ENCODE peak calls at places on chromosomes 6 and 20, in seven cellular contexts. Z, I, R, M, P, K and E are unnamed samples. For H3K4me1, the result is how much of the 10 kb centered on the place peaks cover.

GRCh38 chr20:35093245-35093884 is 758 bp upstream of the TRPC4AP start:
- DNase-seq in Z (no peak), I (no peak), R (no peak), M (no peak), P (no peak), K (no peak), E (no peak)

GRCh38 chr6:75437451-75438185 is 56.0 kb downstream of the FILIP1 start:
- DNase-seq in Z (no peak), I (no peak), R (no peak), M (no peak), P (no peak), K (no peak), E (no peak)

GRCh38 chr6:1324926-1325325 is 13.0 kb downstream of the FOXQ1 start:
- DNase-seq in Z (no peak), I (no peak), R (no peak), M (no peak), P (no peak), K (no peak), E (no peak)

GRCh38 chr20:23021941-23022340 is 13.2 kb upstream of the SSTR4 start:
- DNase-seq in Z (no peak), I (no peak), R (no peak), M (no peak), P (no peak), K (no peak), E (no peak)

GRCh38 chr6:44451803-44452690 is 64.5 kb downstream of the CDC5L start:
- DNase-seq in Z (no peak), I (no peak), R (no peak), M (no peak), P (no peak), K (no peak), E (no peak)

GRCh38 chr6:107741191-107741680 is 82.9 kb downstream of the SCML4 start:
- DNase-seq in Z (no peak), I (no peak), R (no peak), M (no peak), P (no peak), K (no peak), E (no peak)

GRCh38 chr20:17541996-17542395 is 10.8 kb upstream of the BFSP1 start:
- DNase-seq in Z (no peak), I (no peak), R (no peak), M (no peak), P (no peak), K (no peak), E (no peak)

GRCh38 chr6:148358196-148358785 is 15.7 kb downstream of the SASH1 start:
- DNase-seq in Z (no peak), I (no peak), R (no peak), M (no peak), P (no peak), K (peak), E (no peak)

GRCh38 chr6:37006793-37007339 is 1.4 kb downstream of the FGD2 start:
- DNase-seq in Z (no peak), I (no peak), R (no peak), M (no peak), P (no peak), K (no peak), E (no peak)

GRCh38 chr20:36855241-36855657 is 20.7 kb upstream of the TLDC2 start:
- DNase-seq in Z (no peak), I (no peak), R (no peak), M (no peak), P (no peak), K (no peak), E (no peak)

GRCh38 chr6:77389402-77389801 is 73.9 kb downstream of the HTR1B start:
- DNase-seq in Z (no peak), I (no peak), R (no peak), M (no peak), P (no peak), K (no peak), E (no peak)

GRCh38 chr20:49529470-49529869 is 38.5 kb downstream of the PTGIS start:
- DNase-seq in Z (no peak), I (no peak), R (no peak), M (no peak), P (no peak), K (no peak), E (no peak)

GRCh38 chr6:109187399-109188114 is 92.2 kb downstream of the CEP57L1 start:
- DNase-seq in Z (peak), I (peak), R (no peak), M (peak), P (peak), K (peak), E (peak)

GRCh38 chr6:21208114-21208795 is 385.3 kb upstream of the SOX4 start:
- DNase-seq in Z (no peak), I (no peak), R (no peak), M (no peak), P (no peak), K (no peak), E (no peak)

GRCh38 chr6:132818404-132819359 is 4.3 kb downstream of the RPS12 start:
- DNase-seq in Z (no peak), I (no peak), R (no peak), M (no peak), P (no peak), K (no peak), E (no peak)

GRCh38 chr6:133837801-133838349 is 51.0 kb upstream of the TCF21 start:
- DNase-seq in Z (peak), I (peak), R (no peak), M (peak), P (peak), K (no peak), E (peak)

GRCh38 chr20:815226-815625 is 18.3 kb upstream of the FAM110A start:
- DNase-seq in Z (no peak), I (no peak), R (no peak), M (no peak), P (no peak), K (no peak), E (no peak)

GRCh38 chr6:30591008-30591407 is 19.8 kb downstream of the ABCF1 start:
- DNase-seq in Z (no peak), I (no peak), R (no peak), M (no peak), P (peak), K (no peak), E (no peak)

GRCh38 chr20:14342910-14343309 is 5.5 kb upstream of the FLRT3 start:
- DNase-seq in Z (no peak), I (no peak), R (no peak), M (no peak), P (no peak), K (no peak), E (no peak)

GRCh38 chr6:146345582-146345981 is 198.1 kb upstream of the RAB32 start:
- DNase-seq in Z (no peak), I (no peak), R (no peak), M (no peak), P (no peak), K (no peak), E (no peak)

GRCh38 chr6:72287801-72288200 is 334.1 kb upstream of the KCNQ5 start:
- DNase-seq in Z (no peak), I (no peak), R (no peak), M (no peak), P (no peak), K (no peak), E (no peak)

GRCh38 chr6:88263591-88263990 is 97.4 kb upstream of the CNR1 start:
- DNase-seq in Z (no peak), I (no peak), R (no peak), M (no peak), P (no peak), K (no peak), E (no peak)

GRCh38 chr6:25971187-25971811 is 8.7 kb downstream of the TRIM38 start:
- DNase-seq in Z (peak), I (no peak), R (no peak), M (no peak), P (no peak), K (no peak), E (no peak)

GRCh38 chr6:144343736-144344428 is 58.7 kb downstream of the UTRN start:
- DNase-seq in Z (no peak), I (peak), R (peak), M (peak), P (no peak), K (no peak), E (peak)

GRCh38 chr6:118509009-118509617 is 39.0 kb upstream of the PLN start:
- DNase-seq in Z (peak), I (no peak), R (no peak), M (no peak), P (no peak), K (no peak), E (no peak)

GRCh38 chr6:85421963-85422362 is 27.9 kb upstream of the NT5E start:
- DNase-seq in Z (no peak), I (no peak), R (no peak), M (no peak), P (no peak), K (no peak), E (no peak)

GRCh38 chr6:17687136-17687535 is 19.6 kb downstream of the NUP153 start:
- DNase-seq in Z (no peak), I (no peak), R (no peak), M (no peak), P (no peak), K (no peak), E (no peak)

GRCh38 chr6:53413326-53413725 is 64.6 kb upstream of the ELOVL5 start:
- DNase-seq in Z (no peak), I (no peak), R (no peak), M (no peak), P (no peak), K (no peak), E (no peak)

GRCh38 chr6:2715737-2716136 is 35.0 kb downstream of the MYLK4 start:
- DNase-seq in Z (no peak), I (no peak), R (no peak), M (no peak), P (no peak), K (no peak), E (no peak)

GRCh38 chr6:89430563-89430962 is 2.4 kb upstream of the ANKRD6 start:
- DNase-seq in Z (no peak), I (no peak), R (no peak), M (no peak), P (no peak), K (no peak), E (no peak)

GRCh38 chr6:151018911-151019795 is 153.7 kb downstream of the MTHFD1L start:
- DNase-seq in Z (no peak), I (no peak), R (no peak), M (no peak), P (no peak), K (no peak), E (no peak)

GRCh38 chr6:34773906-34774305 is 16.6 kb downstream of the SNRPC start:
- DNase-seq in Z (no peak), I (no peak), R (no peak), M (no peak), P (no peak), K (no peak), E (no peak)

GRCh38 chr6:2209226-2209809 is 36.1 kb downstream of the GMDS start:
- DNase-seq in Z (peak), I (peak), R (peak), M (peak), P (peak), K (no peak), E (no peak)

GRCh38 chr20:5182615-5183254 is 55.9 kb downstream of the CDS2 start:
- DNase-seq in Z (no peak), I (no peak), R (no peak), M (no peak), P (no peak), K (no peak), E (no peak)

GRCh38 chr20:5181955-5182354 is 55.1 kb downstream of the CDS2 start:
- DNase-seq in Z (no peak), I (no peak), R (no peak), M (no peak), P (no peak), K (no peak), E (no peak)

GRCh38 chr20:5183731-5184474 is 57.1 kb downstream of the CDS2 start:
- DNase-seq in Z (no peak), I (no peak), R (no peak), M (no peak), P (no peak), K (no peak), E (no peak)

GRCh38 chr20:5187122-5187521 is 60.3 kb downstream of the CDS2 start:
- DNase-seq in Z (no peak), I (no peak), R (no peak), M (no peak), P (no peak), K (no peak), E (no peak)

DNA sequence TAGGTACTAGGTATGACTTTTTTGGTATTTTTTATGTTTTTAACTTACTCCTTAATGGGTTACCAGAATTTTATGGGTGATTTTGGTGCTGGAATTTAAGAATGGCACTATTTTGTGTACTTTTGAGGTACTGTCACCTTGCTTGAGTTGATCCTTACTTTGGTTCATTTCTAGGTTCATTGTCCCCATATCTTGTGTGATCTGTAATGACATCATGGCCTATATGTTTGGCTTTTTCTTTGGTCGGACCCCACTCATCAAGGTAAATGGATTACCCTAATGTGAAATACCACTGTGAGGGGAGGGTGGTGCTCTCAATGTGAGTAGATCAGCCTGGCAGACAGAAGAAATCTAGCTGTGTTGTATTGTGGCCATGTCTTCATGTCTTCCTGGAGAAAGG is 57.9 kb downstream of the CDS2 start:
- DNase-seq in Z (no peak), I (no peak), R (no peak), M (no peak), P (no peak), K (no peak), E (no peak)
- TF ChIP-seq POLR2AphosphoS5 in Z (no peak), I (no peak), R (no peak), M (no peak), P (no peak), K (no peak), E (no peak)

GRCh38 chr6:112019619-112020018 is 34.3 kb upstream of the CCN6 start:
- DNase-seq in Z (no peak), I (no peak), R (no peak), M (no peak), P (no peak), K (no peak), E (no peak)
- H3K4me1 ChIP-seq in Z (under half), I (under half), R (under half), M (under half), P (under half), K (under half), E (under half)

GRCh38 chr6:136608991-136609390 is 58.8 kb upstream of the MAP7 start:
- DNase-seq in Z (no peak), I (no peak), R (no peak), M (no peak), P (no peak), K (no peak), E (no peak)

GRCh38 chr6:136607932-136608772 is 57.9 kb upstream of the MAP7 start:
- DNase-seq in Z (peak), I (peak), R (peak), M (peak), P (peak), K (no peak), E (peak)

GRCh38 chr6:136609878-136610706 is 59.9 kb upstream of the MAP7 start:
- DNase-seq in Z (peak), I (peak), R (no peak), M (peak), P (peak), K (peak), E (no peak)

GRCh38 chr6:136604928-136605485 is 54.8 kb upstream of the MAP7 start:
- DNase-seq in Z (no peak), I (no peak), R (no peak), M (no peak), P (peak), K (no peak), E (no peak)

DNA sequence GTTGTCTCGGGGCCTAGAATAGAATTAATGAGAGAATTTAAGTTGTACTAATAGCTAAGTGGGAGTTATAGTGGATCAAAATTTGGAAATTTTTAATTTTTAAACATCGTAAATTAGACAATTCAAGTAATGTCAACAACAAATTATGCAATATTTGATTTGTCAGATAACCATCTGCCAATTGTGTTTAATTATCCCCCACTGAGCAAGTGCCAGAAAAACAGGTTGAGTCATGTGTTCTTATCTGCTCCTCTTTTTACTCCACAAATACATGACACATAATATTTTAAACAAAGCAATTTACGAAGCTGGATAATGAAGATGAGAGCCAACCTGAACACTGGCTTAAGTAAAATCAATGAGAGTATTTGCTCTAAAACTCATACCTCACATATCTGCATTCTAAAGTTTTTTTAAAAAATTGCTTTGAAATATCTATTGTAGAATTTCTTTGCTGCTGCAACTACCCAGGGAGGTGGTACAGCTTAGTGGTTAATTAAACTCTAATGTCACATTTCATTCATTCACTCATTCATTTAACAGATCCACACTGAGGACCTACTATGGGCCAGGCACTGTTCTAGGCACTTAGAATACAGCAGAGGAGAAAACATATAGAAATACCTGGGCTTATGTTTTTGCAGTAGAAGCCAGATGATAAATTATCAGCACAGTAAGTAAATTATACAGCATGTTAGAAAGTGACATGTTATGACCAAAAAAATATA is 57.1 kb upstream of the MAP7 start:
- DNase-seq in Z (no peak), I (no peak), R (no peak), M (no peak), P (peak), K (no peak), E (no peak)
- TF ChIP-seq POLR2A in Z (no peak), I (no peak), R (no peak), M (no peak), P (no peak), K (no peak), E (no peak)

GRCh38 chr6:4129446-4129845 is 5.9 kb downstream of the ECI2 start:
- DNase-seq in Z (no peak), I (no peak), R (no peak), M (no peak), P (no peak), K (no peak), E (no peak)

GRCh38 chr6:4130357-4130987 is 4.9 kb downstream of the ECI2 start:
- DNase-seq in Z (no peak), I (peak), R (no peak), M (peak), P (peak), K (no peak), E (no peak)

GRCh38 chr6:4128072-4128471 is 7.3 kb downstream of the ECI2 start:
- DNase-seq in Z (no peak), I (no peak), R (no peak), M (no peak), P (no peak), K (no peak), E (no peak)

GRCh38 chr6:4125933-4126864 is 9.2 kb downstream of the ECI2 start:
- DNase-seq in Z (peak), I (no peak), R (no peak), M (no peak), P (no peak), K (no peak), E (no peak)

DNA sequence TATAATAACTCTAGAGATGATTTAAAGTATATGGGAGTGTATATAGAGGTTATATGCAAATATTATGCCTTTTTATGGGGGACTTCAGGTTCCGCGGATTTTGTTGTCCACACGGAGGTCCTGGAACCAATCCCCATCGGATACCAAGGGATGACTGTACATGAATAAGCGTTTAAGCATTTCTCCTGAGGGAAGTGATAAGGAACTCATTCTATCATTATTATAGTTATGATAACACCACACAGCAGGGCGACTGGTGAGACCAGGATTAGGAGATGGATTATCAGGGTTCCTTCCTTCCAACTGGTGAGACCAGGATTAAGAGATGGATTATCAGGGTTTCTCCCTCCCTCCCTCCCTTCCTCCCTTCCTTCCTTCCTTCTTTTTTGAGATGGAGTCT is 6.6 kb downstream of the ECI2 start:
- DNase-seq in Z (no peak), I (no peak), R (no peak), M (no peak), P (no peak), K (no peak), E (no peak)
- TF ChIP-seq POLR2AphosphoS5 in Z (no peak), I (no peak), R (no peak), M (no peak), P (no peak), K (no peak), E (no peak)

GRCh38 chr6:167711784-167712183 is 114.9 kb upstream of the AFDN start:
- DNase-seq in Z (no peak), I (peak), R (no peak), M (no peak), P (no peak), K (no peak), E (peak)

GRCh38 chr6:167708501-167709094 is 118.1 kb upstream of the AFDN start:
- DNase-seq in Z (no peak), I (no peak), R (no peak), M (no peak), P (no peak), K (no peak), E (peak)

GRCh38 chr6:167707686-167708500 is 118.8 kb upstream of the AFDN start:
- DNase-seq in Z (no peak), I (no peak), R (no peak), M (no peak), P (no peak), K (no peak), E (peak)

GRCh38 chr6:167710521-167710920 is 116.2 kb upstream of the AFDN start:
- DNase-seq in Z (no peak), I (no peak), R (no peak), M (no peak), P (no peak), K (no peak), E (peak)

DNA sequence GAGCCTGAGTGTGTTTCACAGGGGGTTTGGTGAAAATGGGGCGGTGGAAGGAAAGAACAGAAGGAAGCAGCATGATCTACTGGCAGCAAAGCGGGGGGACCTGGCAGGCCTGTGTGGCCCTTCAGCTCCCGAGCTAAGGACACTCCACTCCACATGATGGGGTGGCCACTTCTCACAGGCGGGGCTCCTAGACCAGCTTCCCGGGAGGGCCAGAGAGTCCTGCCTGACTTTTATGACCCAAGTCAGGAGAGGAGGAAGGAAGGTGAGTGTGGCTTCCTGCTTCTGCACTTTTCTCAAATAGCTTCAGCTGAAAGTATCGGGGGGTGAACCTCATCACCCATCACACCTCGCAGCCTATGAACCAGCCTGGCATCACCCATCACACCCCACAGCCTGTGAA is 117.5 kb upstream of the AFDN start:
- DNase-seq in Z (no peak), I (no peak), R (no peak), M (no peak), P (no peak), K (no peak), E (peak)
- H3K4me1 ChIP-seq in Z (under half), I (under half), R (under half), M (under half), P (under half), K (under half), E (under half)

GRCh38 chr20:61217848-61218247 is 34.2 kb upstream of the CDH4 start:
- DNase-seq in Z (no peak), I (no peak), R (no peak), M (no peak), P (no peak), K (no peak), E (no peak)
- TF ChIP-seq POLR2A in Z (no peak), I (no peak), R (no peak), M (no peak), P (no peak), K (no peak), E (no peak)